ENCODE peak calls at places on chromosomes 4 and X, in five cellular contexts. One of them, this sample, is unnamed. For H3K36me3, the result is how much of the 10 kb centered on the place peaks cover.

GRCh38 chrX:17032351-17032750 is 85.9 kb downstream of the REPS2 start:
- DNase-seq in HCT116: no peak
- DNase-seq in GM23338: no peak
- DNase-seq in GM23248: peak
- DNase-seq in IMR-90: no peak
- DNase-seq in this sample: peak

GRCh38 chr4:176444741-176445140 is 125.0 kb downstream of the SPCS3 start:
- DNase-seq in HCT116: no peak
- DNase-seq in GM23338: no peak
- DNase-seq in GM23248: peak
- DNase-seq in IMR-90: peak
- DNase-seq in this sample: peak

GRCh38 chrX:109382332-109382731 is 99.6 kb downstream of the GUCY2F start:
- DNase-seq in HCT116: no peak
- DNase-seq in GM23338: no peak
- DNase-seq in GM23248: no peak
- DNase-seq in IMR-90: no peak
- DNase-seq in this sample: no peak

GRCh38 chr4:78100060-78100459 is 42.9 kb downstream of the FRAS1 start:
- DNase-seq in HCT116: no peak
- DNase-seq in GM23338: no peak
- DNase-seq in GM23248: peak
- DNase-seq in IMR-90: no peak
- DNase-seq in this sample: no peak

GRCh38 chr4:8044699-8045098 is 105.0 kb upstream of the AFAP1 start:
- DNase-seq in HCT116: no peak
- DNase-seq in GM23338: no peak
- DNase-seq in GM23248: no peak
- DNase-seq in IMR-90: no peak
- DNase-seq in this sample: no peak

GRCh38 chr4:26786916-26787315 is 73.7 kb upstream of the STIM2 start:
- DNase-seq in HCT116: no peak
- DNase-seq in GM23338: no peak
- DNase-seq in GM23248: no peak
- DNase-seq in IMR-90: no peak
- DNase-seq in this sample: no peak

GRCh38 chr4:20723019-20723418 is 22.8 kb downstream of the PACRGL start:
- DNase-seq in HCT116: no peak
- DNase-seq in GM23338: no peak
- DNase-seq in GM23248: peak
- DNase-seq in IMR-90: no peak
- DNase-seq in this sample: peak

GRCh38 chr4:39020130-39020529 is 12.1 kb downstream of the TMEM156 start:
- DNase-seq in HCT116: no peak
- DNase-seq in GM23338: no peak
- DNase-seq in GM23248: no peak
- DNase-seq in IMR-90: peak
- DNase-seq in this sample: no peak

GRCh38 chr4:145812902-145813301 is 125.7 kb downstream of the ZNF827 start:
- DNase-seq in HCT116: peak
- DNase-seq in GM23338: no peak
- DNase-seq in GM23248: no peak
- DNase-seq in IMR-90: no peak
- DNase-seq in this sample: peak

GRCh38 chrX:9390121-9390520 is 74.7 kb upstream of the TBL1X start:
- DNase-seq in HCT116: no peak
- DNase-seq in GM23338: no peak
- DNase-seq in GM23248: no peak
- DNase-seq in IMR-90: peak
- DNase-seq in this sample: no peak

GRCh38 chr4:4308800-4309441 is 18.9 kb downstream of the ZBTB49 start:
- DNase-seq in HCT116: no peak
- DNase-seq in GM23338: no peak
- DNase-seq in GM23248: peak
- DNase-seq in IMR-90: peak
- DNase-seq in this sample: no peak

DNA sequence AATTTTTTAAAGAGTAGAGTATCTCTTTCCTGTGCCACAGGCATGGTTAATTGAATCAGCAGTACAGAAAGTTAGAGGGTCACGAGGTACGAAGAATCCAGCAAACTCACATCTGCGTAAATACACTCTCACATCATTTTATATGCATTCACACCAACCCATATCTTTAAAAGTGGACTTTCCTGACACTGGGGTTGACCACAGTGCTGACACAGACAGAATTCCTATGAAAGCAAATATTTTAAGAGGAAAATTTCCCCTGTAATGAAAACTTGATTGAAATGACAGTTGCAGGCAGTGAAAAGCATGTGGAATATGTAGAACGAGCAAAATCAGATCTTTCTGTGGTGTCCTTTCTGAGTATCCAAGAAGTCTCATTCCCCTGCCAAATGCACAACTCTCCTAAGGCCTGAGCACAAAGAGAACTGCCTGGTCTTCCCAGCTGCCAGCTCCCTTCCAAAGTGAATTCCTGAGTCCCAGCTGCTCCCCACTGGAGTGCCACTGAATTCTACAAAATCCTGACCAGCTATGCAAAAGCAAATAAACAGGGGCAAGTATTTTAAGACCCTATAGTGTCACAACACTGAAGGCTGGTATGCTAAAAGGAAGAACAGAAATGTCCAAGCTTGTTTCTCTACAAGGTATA is 50.5 kb upstream of the FAM9C start:
- DNase-seq in HCT116: no peak
- DNase-seq in GM23338: no peak
- DNase-seq in GM23248: no peak
- DNase-seq in IMR-90: peak
- DNase-seq in this sample: no peak
- H3K4me2 ChIP-seq in HCT116: no peak
- H3K4me2 ChIP-seq in GM23338: no peak
- H3K4me2 ChIP-seq in GM23248: no peak
- H3K4me2 ChIP-seq in IMR-90: no peak
- H3K4me2 ChIP-seq in this sample: no peak

DNA sequence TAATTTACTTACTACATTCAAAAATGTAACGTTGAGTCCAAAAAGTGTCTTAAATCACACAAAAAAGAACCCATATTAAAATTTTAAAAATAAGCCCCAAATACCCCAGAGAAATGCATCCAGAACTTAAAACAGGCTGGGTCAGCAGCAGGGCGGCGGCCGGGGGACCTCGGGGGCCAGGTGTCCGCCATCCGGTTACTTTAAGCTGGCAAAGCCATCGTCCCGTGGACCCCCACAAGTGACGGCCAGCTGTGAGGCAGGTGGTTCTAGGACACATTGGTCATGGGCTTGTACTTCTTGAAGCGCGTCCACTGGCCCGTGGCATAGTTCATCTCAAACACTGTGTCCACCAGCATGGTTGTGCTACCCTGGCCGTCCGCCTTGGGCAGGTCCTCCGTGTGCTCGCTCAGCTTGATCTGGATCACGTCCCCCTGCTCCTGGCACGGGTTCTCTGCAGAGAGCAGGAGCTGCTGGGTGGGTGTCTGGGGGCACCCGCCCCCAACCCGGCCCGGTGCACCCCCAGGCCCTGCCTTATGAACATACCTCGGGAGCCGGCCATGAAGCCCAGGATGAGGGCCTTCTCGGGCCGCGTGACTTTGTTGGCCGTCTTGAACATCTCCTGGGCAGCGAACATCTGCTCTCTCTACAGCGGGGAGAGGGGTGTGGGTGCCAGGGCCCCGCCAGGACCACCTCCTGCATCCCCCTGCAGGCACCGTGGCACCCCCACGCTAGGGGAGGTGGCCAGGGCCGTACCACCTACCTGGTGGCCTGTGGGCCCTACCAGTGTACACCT is 25.5 kb downstream of the NELFA start:
- DNase-seq in HCT116: no peak
- DNase-seq in GM23338: no peak
- DNase-seq in GM23248: no peak
- DNase-seq in IMR-90: no peak
- DNase-seq in this sample: no peak
- H3K36me3 ChIP-seq in HCT116: under half
- H3K36me3 ChIP-seq in GM23338: under half
- H3K36me3 ChIP-seq in GM23248: under half
- H3K36me3 ChIP-seq in IMR-90: half or more
- H3K36me3 ChIP-seq in this sample: under half

GRCh38 chrX:40964633-40965586 is 120.3 kb upstream of the USP9X start:
- DNase-seq in HCT116: no peak
- DNase-seq in GM23338: no peak
- DNase-seq in GM23248: no peak
- DNase-seq in IMR-90: no peak
- DNase-seq in this sample: no peak

GRCh38 chrX:40962793-40963407 is 122.3 kb upstream of the USP9X start:
- DNase-seq in HCT116: no peak
- DNase-seq in GM23338: no peak
- DNase-seq in GM23248: no peak
- DNase-seq in IMR-90: no peak
- DNase-seq in this sample: no peak

GRCh38 chrX:40971736-40972135 is 113.5 kb upstream of the USP9X start:
- DNase-seq in HCT116: no peak
- DNase-seq in GM23338: no peak
- DNase-seq in GM23248: no peak
- DNase-seq in IMR-90: peak
- DNase-seq in this sample: peak

GRCh38 chrX:40964008-40964407 is 121.2 kb upstream of the USP9X start:
- DNase-seq in HCT116: no peak
- DNase-seq in GM23338: no peak
- DNase-seq in GM23248: no peak
- DNase-seq in IMR-90: no peak
- DNase-seq in this sample: no peak

DNA sequence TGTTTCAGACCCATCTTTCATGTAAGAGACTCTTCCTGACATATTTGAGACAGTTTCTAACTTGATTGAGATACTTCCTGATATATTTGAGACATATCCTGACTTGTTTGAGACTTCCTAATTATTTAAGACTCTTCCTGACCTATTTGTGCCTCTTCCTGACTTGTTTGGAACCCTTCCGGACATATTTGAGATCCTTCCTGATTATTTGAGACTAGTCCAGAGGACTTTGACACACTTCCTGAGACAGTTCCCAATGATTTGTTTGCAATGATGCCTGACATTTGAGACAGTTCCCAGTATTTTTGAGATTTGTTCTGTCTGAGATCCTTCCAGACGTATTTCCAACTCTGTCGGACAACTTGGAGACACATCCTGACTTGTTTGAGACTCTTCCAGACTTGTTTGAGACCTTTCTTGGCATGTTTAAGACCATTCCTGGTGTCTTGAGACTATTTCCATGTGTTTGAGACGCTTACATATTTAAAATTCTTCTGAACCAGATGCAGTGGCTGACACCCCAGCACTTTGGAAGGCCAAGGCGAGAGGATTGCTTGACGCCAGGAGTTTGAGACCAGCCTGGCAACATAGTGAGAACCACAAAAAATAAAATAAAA is 118.9 kb upstream of the USP9X start:
- DNase-seq in HCT116: no peak
- DNase-seq in GM23338: no peak
- DNase-seq in GM23248: no peak
- DNase-seq in IMR-90: no peak
- DNase-seq in this sample: no peak
- H3K4me2 ChIP-seq in HCT116: no peak
- H3K4me2 ChIP-seq in GM23338: no peak
- H3K4me2 ChIP-seq in GM23248: no peak
- H3K4me2 ChIP-seq in IMR-90: no peak
- H3K4me2 ChIP-seq in this sample: no peak

GRCh38 chr4:146969126-146969525 is 23.5 kb upstream of the TTC29 start:
- DNase-seq in HCT116: no peak
- DNase-seq in GM23338: no peak
- DNase-seq in GM23248: no peak
- DNase-seq in IMR-90: no peak
- DNase-seq in this sample: no peak
- H3K36me3 ChIP-seq in HCT116: under half
- H3K36me3 ChIP-seq in GM23338: under half
- H3K36me3 ChIP-seq in GM23248: under half
- H3K36me3 ChIP-seq in IMR-90: under half
- H3K36me3 ChIP-seq in this sample: under half

GRCh38 chr4:57119054-57119651 is 9.0 kb upstream of the IGFBP7 start:
- DNase-seq in HCT116: no peak
- DNase-seq in GM23338: no peak
- DNase-seq in GM23248: peak
- DNase-seq in IMR-90: peak
- DNase-seq in this sample: peak
- H3K4me2 ChIP-seq in HCT116: no peak
- H3K4me2 ChIP-seq in GM23338: no peak
- H3K4me2 ChIP-seq in GM23248: peak
- H3K4me2 ChIP-seq in IMR-90: peak
- H3K4me2 ChIP-seq in this sample: peak

DNA sequence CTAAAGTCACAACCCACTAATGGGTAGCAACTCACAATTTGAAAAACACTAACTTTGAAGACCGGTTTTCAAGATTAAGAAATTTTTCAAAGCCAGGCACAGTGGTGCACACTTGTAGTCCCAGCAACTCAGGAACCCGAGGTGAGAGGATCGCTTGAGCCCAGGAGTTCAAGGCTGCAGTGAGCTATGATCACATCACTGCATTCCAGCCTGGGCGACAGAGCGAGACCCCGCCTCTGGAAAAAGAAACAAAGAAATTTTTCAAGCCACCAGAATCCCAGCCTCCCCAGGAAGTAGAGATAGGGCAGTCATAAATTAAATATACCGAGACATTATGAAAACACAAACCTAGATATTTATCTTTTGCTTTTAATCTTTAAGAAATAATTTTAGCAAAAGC is 13.0 kb downstream of the SMARCA1 start:
- DNase-seq in HCT116: no peak
- DNase-seq in GM23338: no peak
- DNase-seq in GM23248: no peak
- DNase-seq in IMR-90: no peak
- DNase-seq in this sample: no peak
- H3K36me3 ChIP-seq in HCT116: under half
- H3K36me3 ChIP-seq in GM23338: under half
- H3K36me3 ChIP-seq in GM23248: under half
- H3K36me3 ChIP-seq in IMR-90: under half
- H3K36me3 ChIP-seq in this sample: under half

DNA sequence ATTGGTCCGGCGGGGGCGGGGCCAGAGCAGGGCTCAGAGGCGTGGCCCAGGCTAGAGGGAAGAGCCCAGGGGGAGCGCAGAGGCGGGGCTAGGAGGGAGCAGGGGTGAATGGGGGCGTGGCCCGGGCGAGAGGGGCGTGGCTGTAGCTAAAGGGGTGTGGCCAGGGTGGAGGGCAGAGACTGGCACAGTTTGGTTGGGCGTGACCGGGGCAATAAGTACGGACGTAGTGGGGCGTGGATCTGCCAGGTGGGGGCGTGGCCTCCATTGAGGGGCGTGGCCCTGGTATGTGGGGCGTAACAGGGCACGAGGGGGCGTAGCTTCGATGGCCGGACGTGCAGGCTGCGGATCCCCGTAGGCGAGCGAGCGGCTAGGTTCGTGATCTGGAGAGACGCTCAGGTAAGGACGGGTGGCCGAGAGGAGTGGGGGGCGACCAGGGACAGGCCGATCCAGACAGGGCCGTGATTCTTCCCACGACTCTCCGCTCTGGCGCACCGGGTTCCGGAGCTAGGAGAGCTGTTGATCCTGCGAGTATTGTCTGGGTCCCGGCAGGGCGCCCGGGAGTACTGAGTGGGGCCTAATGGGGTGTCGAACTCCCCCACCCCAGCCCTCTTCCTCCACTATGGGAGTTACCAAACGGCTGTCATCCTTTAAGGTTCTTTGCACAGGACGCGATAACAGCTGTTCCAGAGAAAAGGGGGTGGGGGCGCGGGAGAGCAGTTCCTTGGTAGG is at the start of gene CA5B:
- DNase-seq in HCT116: peak
- DNase-seq in GM23338: peak
- DNase-seq in GM23248: peak
- DNase-seq in IMR-90: peak
- DNase-seq in this sample: peak
- H3K4me2 ChIP-seq in HCT116: peak
- H3K4me2 ChIP-seq in GM23338: peak
- H3K4me2 ChIP-seq in GM23248: peak
- H3K4me2 ChIP-seq in IMR-90: peak
- H3K4me2 ChIP-seq in this sample: peak

GRCh38 chr4:84697615-84698201 is 114.8 kb downstream of the CDS1 start:
- DNase-seq in HCT116: no peak
- DNase-seq in GM23338: no peak
- DNase-seq in GM23248: peak
- DNase-seq in IMR-90: peak
- DNase-seq in this sample: peak
- H3K36me3 ChIP-seq in HCT116: under half
- H3K36me3 ChIP-seq in GM23338: under half
- H3K36me3 ChIP-seq in GM23248: half or more
- H3K36me3 ChIP-seq in IMR-90: under half
- H3K36me3 ChIP-seq in this sample: under half